ENCODE peak calls at places on chromosomes 2 and 18, in seven cellular contexts. Z, Y, E, D, K, X and R are unnamed samples.

GRCh38 chr2:63856302-63856600 is 14.6 kb downstream of the UGP2 start:
- DNase-seq in E (no peak), Z (peak), X (no peak), K (no peak), Y (no peak), D (peak), R (no peak)

GRCh38 chr2:182866095-182866460 is 359 bp downstream of the FRZB start:
- DNase-seq in Y (no peak), Z (no peak), E (no peak), D (no peak), K (no peak), X (no peak), R (no peak)

GRCh38 chr2:202317080-202317859 is 51.7 kb downstream of the NOP58 start:
- DNase-seq in D (no peak), E (no peak), X (no peak), Z (peak), Y (no peak), K (peak), R (peak)

GRCh38 chr18:446941-447560 is 53.5 kb downstream of the COLEC12 start:
- DNase-seq in Y (no peak), K (no peak), D (no peak), E (no peak), Z (no peak), X (no peak), R (peak)

GRCh38 chr18:48887294-48887904 is 63.4 kb downstream of the SMAD7 start:
- DNase-seq in Y (no peak), Z (no peak), E (no peak), K (no peak), D (no peak), X (no peak), R (no peak)

GRCh38 chr2:219184116-219184515 is 6.0 kb downstream of the RETREG2 start:
- DNase-seq in E (no peak), X (no peak), D (no peak), Z (no peak), Y (no peak), K (no peak), R (no peak)

GRCh38 chr18:11891737-11892136 is 16.4 kb downstream of the MPPE1 start:
- DNase-seq in K (no peak), D (no peak), Z (no peak), X (no peak), E (no peak), Y (no peak), R (no peak)

GRCh38 chr2:30691948-30692828 is 115.1 kb downstream of the CAPN13 start:
- DNase-seq in Y (no peak), E (peak), Z (peak), D (no peak), K (no peak), X (peak), R (peak)

GRCh38 chr2:132372276-132372675 is 44.3 kb upstream of the GPR39 start:
- DNase-seq in K (no peak), D (no peak), X (peak), Z (no peak), E (no peak), Y (no peak), R (no peak)

GRCh38 chr2:29309090-29310054 is 194.2 kb downstream of the CLIP4 start:
- DNase-seq in D (peak), Y (no peak), E (no peak), K (peak), X (peak), Z (peak), R (peak)

GRCh38 chr2:241940329-241940728 is 70.8 kb downstream of the RTP5 start:
- DNase-seq in Y (no peak), D (no peak), Z (no peak), X (peak), K (no peak), E (no peak), R (peak)

GRCh38 chr2:246489-247145 is 17.2 kb downstream of the SH3YL1 start:
- DNase-seq in Z (peak), E (no peak), Y (no peak), D (peak), K (peak), X (peak), R (peak)

DNA sequence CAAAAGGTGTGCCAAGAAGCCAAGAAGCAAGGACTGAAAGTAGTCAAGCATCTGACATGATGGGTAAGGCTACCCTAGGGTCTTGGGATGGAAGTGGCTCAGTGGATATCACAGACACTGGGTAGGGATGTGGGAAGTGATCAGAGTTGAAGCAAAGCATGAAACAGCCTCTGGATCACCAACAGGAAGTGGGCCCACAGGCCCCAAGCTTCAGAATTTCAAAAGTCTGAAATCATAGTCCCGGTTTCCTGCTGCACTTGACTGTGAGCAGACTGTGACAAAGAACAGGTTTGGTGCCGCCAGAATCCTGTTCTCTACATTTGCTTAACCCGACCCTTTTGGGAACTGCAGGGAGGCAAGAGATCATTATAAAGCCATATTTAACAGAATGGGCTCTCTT is 57.4 kb downstream of the SP100 start:
- DNase-seq in Z (no peak), X (no peak), K (no peak), D (peak), E (no peak), Y (no peak), R (peak)
- H3K4me3 ChIP-seq in Z (no peak), X (no peak), K (no peak), D (no peak), E (no peak), Y (no peak), R (no peak)

GRCh38 chr2:71700880-71701397 is 247.6 kb downstream of the DYSF start:
- DNase-seq in E (peak), Z (no peak), X (no peak), K (no peak), Y (no peak), D (no peak), R (peak)
- H3K4me3 ChIP-seq in E (no peak), Z (no peak), X (no peak), K (no peak), Y (no peak), D (no peak), R (no peak)

GRCh38 chr2:203744091-203744490 is 37.7 kb downstream of the CD28 start:
- DNase-seq in E (no peak), X (no peak), Z (no peak), Y (no peak), D (no peak), K (no peak), R (peak)

GRCh38 chr2:203739351-203739750 is 32.9 kb downstream of the CD28 start:
- DNase-seq in Y (no peak), Z (no peak), D (no peak), X (no peak), K (no peak), E (no peak), R (no peak)

GRCh38 chr2:203743441-203743932 is 37.0 kb downstream of the CD28 start:
- DNase-seq in X (no peak), K (no peak), E (peak), Z (peak), D (no peak), Y (no peak), R (peak)

GRCh38 chr2:203740741-203741363 is 34.4 kb downstream of the CD28 start:
- DNase-seq in E (no peak), Z (peak), D (peak), K (no peak), X (no peak), Y (no peak), R (peak)

DNA sequence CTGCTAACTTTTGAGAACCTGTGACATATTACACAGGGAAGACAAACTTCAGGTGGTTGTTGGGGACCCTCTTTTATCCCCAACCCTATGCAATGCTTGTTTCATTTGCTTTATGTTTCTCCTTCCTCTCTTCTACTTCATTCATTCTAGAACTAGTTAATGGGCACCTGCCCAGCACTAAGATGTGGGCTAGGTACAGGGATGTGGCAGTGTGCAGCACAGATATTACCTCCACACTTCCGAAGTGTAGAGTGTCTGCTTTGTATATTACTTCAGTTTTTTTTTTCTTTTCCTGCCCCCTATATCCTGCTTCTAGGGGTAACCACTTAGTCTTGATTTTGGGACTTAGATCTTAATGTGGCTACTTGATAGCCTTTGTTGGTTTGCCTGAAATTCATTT is 35.1 kb downstream of the CD28 start:
- DNase-seq in D (peak), Z (no peak), K (no peak), E (no peak), Y (no peak), X (no peak), R (no peak)
- H3K4me3 ChIP-seq in D (peak), Z (no peak), K (no peak), E (no peak), Y (no peak), X (no peak), R (no peak)

DNA sequence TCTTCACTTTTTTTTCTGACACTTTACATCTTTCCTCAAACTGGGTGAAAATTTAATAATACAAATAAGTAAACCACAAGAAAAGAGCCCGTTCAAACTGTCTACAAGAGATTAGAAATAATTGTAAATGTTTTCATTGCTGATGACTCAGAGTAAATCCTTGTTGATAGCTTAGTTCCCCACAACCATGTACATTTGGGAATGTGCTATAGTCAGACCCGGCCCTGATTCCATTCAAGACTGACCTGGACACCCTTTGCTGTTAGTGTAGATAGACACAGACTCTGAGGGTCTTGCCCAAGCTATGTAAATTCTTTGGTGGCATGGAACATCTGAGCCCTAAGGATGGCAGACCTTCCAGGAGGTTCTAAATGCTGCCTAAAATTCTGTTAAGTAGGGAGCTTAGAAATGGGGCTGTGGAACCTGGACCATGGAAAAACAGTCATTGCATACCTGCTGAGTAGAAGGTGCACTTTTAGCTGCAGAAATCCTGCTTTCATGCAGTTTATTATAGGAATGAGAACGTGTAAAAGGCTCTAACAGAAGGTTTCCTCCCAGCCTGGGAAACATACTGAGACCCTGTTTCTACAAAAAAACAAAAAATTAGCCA is 3.7 kb downstream of the MALT1 start:
- DNase-seq in Z (peak), K (no peak), D (no peak), Y (no peak), X (no peak), E (no peak), R (peak)
- H3K4me3 ChIP-seq in Z (no peak), K (no peak), D (no peak), Y (peak), X (no peak), E (no peak), R (no peak)

GRCh38 chr2:237487496-237487895 is 445 bp downstream of the MLPH start:
- DNase-seq in Z (no peak), Y (no peak), E (no peak), K (no peak), D (no peak), X (no peak), R (peak)

GRCh38 chr2:237490805-237491194 is 3.7 kb downstream of the MLPH start:
- DNase-seq in X (no peak), E (no peak), Z (peak), D (no peak), K (no peak), Y (no peak), R (no peak)

GRCh38 chr2:237490009-237490804 is 3.2 kb downstream of the MLPH start:
- DNase-seq in Z (peak), D (no peak), E (no peak), X (no peak), K (no peak), Y (no peak), R (no peak)

GRCh38 chr2:237488295-237488694 is 1.2 kb downstream of the MLPH start:
- DNase-seq in K (no peak), Z (no peak), D (no peak), Y (no peak), E (no peak), X (peak), R (no peak)

DNA sequence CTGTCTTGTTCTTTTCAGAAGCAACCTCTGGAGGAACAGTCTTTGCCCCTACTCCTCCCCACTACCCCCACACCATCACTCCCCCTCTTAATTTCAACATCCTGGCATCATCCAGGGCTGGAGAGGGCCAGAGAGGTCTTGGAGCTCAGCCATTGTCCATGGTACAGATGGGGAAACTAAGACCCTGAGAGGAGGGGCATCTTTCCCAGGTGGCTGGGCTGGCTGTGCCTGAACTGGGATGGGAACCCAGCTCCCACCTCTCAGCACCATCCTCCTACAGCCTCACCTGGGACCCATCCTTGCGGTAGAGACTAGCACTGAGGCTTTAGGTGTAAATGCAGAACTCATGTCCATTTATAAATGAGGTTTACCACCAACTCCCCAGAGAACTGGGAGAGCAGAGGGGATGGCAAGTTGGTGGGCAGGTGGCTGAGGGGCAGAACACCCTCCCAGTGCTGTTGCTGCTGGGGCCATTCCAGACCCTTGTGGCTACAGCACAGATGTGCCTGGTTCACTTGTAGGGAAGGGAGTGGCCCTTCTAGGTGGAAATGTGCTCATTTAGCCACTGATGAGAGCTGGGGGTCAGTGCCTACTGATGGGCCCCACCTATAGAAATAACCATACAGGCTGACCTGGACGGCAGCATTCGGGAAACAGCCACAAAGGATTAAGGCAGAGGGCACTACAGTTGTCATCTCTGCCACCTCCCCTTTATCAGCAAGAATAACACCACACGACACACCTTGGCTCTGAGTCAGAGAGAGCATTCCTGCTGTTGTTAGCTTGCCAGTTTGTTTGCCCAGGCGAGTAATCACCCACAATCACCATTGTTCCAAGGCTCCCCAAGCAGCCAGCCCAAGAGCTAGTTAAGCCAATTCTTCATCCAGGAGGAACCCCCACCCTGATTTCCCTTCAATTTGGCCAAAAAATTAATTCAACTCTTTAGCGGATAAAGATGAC is 2.1 kb downstream of the MLPH start:
- DNase-seq in Y (no peak), K (no peak), E (no peak), Z (no peak), X (peak), D (no peak), R (peak)
- H3K4me3 ChIP-seq in Y (no peak), K (peak), E (no peak), Z (peak), X (peak), D (no peak), R (peak)

GRCh38 chr2:152099655-152100050 is 809 bp upstream of the CACNB4 start:
- DNase-seq in K (no peak), D (no peak), E (no peak), X (no peak), Z (no peak), Y (no peak), R (no peak)
- H3K4me3 ChIP-seq in K (peak), D (peak), E (peak), X (peak), Z (no peak), Y (peak), R (no peak)

GRCh38 chr2:102358496-102358895 is 2.9 kb downstream of the IL18R1 start:
- DNase-seq in E (no peak), Y (no peak), D (no peak), K (no peak), Z (no peak), X (no peak), R (no peak)

GRCh38 chr2:102357975-102358374 is 2.4 kb downstream of the IL18R1 start:
- DNase-seq in Z (no peak), X (no peak), K (no peak), E (no peak), Y (peak), D (no peak), R (no peak)

GRCh38 chr2:102356381-102356712 is 751 bp downstream of the IL18R1 start:
- DNase-seq in E (no peak), X (no peak), Y (no peak), Z (no peak), D (no peak), K (no peak), R (no peak)

GRCh38 chr2:102356741-102357140 is 1.1 kb downstream of the IL18R1 start:
- DNase-seq in K (no peak), E (no peak), D (no peak), X (no peak), Y (no peak), Z (no peak), R (no peak)

DNA sequence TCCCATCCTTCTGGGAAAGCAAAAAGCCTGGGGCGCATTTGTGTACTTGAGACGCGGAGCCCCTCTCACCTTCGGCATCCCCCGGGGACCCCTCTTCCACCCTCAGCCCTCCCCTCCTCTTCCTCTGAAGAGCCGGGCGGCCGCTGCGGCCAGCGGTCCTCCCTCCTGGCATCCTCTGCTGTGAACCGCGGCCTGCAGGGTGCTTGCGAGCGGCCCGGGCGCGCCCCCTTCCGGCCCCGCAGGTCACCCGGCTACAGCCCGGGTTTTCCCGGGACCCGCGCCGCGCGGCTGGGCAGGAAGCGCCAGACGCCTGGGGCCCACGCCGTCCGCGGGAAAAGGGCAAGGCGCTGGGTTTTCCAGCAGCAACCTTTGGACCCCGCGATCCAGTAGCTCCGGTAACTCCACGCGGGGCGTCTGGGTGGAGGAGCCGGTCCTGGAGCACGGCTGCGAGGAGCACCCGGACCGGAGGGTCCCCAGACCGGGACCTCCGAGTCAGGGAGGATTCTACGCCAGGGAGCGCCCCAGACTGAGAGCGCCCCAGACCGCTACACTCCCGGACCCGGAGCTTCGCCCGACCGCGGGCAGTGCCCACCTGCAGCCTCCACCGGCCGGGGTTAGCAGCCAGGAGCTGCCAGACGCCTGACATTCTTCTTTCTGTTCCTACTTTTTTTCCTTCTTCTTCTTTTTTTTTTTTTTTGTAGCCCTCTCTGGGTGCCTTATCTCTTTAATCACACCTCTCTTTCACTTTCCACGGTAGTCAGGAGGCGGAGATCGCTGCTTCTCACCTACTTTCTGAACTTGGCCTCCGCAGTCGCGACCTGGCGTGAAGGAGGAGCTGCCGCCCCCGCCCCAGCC is at the start of gene IL18R1:
- DNase-seq in E (peak), Y (peak), Z (peak), K (peak), X (peak), D (no peak), R (peak)
- H3K4me3 ChIP-seq in E (peak), Y (peak), Z (peak), K (peak), X (peak), D (peak), R (peak)